ENCODE peak calls at places on chromosomes 5 and 9, in four cellular contexts. One of them, this sample, is unnamed.

GRCh38 chr5:9971301-9971700 is 278.4 kb downstream of the ATPSCKMT start:
- DNase-seq in K562: no peak
- DNase-seq in Panc1: no peak
- DNase-seq in SK-N-SH: no peak
- DNase-seq in this sample: no peak

GRCh38 chr9:107976767-107977166 is 487.2 kb upstream of the KLF4 start:
- DNase-seq in K562: no peak
- DNase-seq in Panc1: no peak
- DNase-seq in SK-N-SH: no peak
- DNase-seq in this sample: peak; percentile 69

GRCh38 chr5:103393131-103393754 is 134.7 kb downstream of the MACIR start:
- DNase-seq in K562: no peak
- DNase-seq in Panc1: no peak
- DNase-seq in SK-N-SH: no peak
- DNase-seq in this sample: no peak

GRCh38 chr9:89714316-89714715 is 109.5 kb downstream of the GADD45G start:
- DNase-seq in K562: no peak
- DNase-seq in Panc1: no peak
- DNase-seq in SK-N-SH: no peak
- DNase-seq in this sample: no peak

GRCh38 chr9:16074962-16075361 is 522.1 kb downstream of the CCDC171 start:
- DNase-seq in K562: no peak
- DNase-seq in Panc1: no peak
- DNase-seq in SK-N-SH: no peak
- DNase-seq in this sample: no peak

GRCh38 chr9:14941487-14941886 is 31.3 kb upstream of the FREM1 start:
- DNase-seq in K562: no peak
- DNase-seq in Panc1: no peak
- DNase-seq in SK-N-SH: no peak
- DNase-seq in this sample: no peak

GRCh38 chr9:125493384-125493783 is 213.6 kb downstream of the MAPKAP1 start:
- DNase-seq in K562: no peak
- DNase-seq in Panc1: no peak
- DNase-seq in SK-N-SH: no peak
- DNase-seq in this sample: no peak

GRCh38 chr9:113669523-113670115 is 206.1 kb downstream of the RGS3 start:
- DNase-seq in K562: no peak
- DNase-seq in Panc1: no peak
- DNase-seq in SK-N-SH: no peak
- DNase-seq in this sample: no peak

GRCh38 chr9:85522459-85523092 is 219.2 kb downstream of the AGTPBP1 start:
- DNase-seq in K562: no peak
- DNase-seq in Panc1: no peak
- DNase-seq in SK-N-SH: peak; percentile 68
- DNase-seq in this sample: peak; percentile 87

GRCh38 chr9:8963882-8964281 is 1164.3 kb upstream of the DMAC1 start:
- DNase-seq in K562: no peak
- DNase-seq in Panc1: no peak
- DNase-seq in SK-N-SH: no peak
- DNase-seq in this sample: no peak

GRCh38 chr5:103808464-103809106 is 246.0 kb upstream of the NUDT12 start:
- DNase-seq in K562: peak; percentile 36
- DNase-seq in Panc1: peak; percentile 46
- DNase-seq in SK-N-SH: peak; percentile 61
- DNase-seq in this sample: no peak

GRCh38 chr9:108151161-108151586 is 661.6 kb upstream of the KLF4 start:
- DNase-seq in K562: peak; percentile 24
- DNase-seq in Panc1: no peak
- DNase-seq in SK-N-SH: no peak
- DNase-seq in this sample: no peak

GRCh38 chr9:93505518-93506123 is 52.2 kb upstream of the FAM120AOS start:
- DNase-seq in K562: no peak
- DNase-seq in Panc1: no peak
- DNase-seq in SK-N-SH: no peak
- DNase-seq in this sample: no peak

GRCh38 chr9:21144620-21145019 is 3.0 kb upstream of the IFNW1 start:
- DNase-seq in K562: no peak
- DNase-seq in Panc1: no peak
- DNase-seq in SK-N-SH: no peak
- DNase-seq in this sample: no peak

GRCh38 chr5:154189256-154189818 is 1.2 kb upstream of the GALNT10 start:
- DNase-seq in K562: no peak
- DNase-seq in Panc1: no peak
- DNase-seq in SK-N-SH: peak; percentile 44
- DNase-seq in this sample: peak; percentile 88

GRCh38 chr5:58886315-58887207 is 303.7 kb downstream of the RAB3C start:
- DNase-seq in K562: peak; percentile 60
- DNase-seq in Panc1: peak; percentile 43
- DNase-seq in SK-N-SH: peak; percentile 72
- DNase-seq in this sample: peak; percentile 83

GRCh38 chr5:35861718-35862117 is 5.0 kb downstream of the IL7R start:
- DNase-seq in K562: no peak
- DNase-seq in Panc1: no peak
- DNase-seq in SK-N-SH: no peak
- DNase-seq in this sample: no peak

GRCh38 chr5:112918136-112918535 is 3.9 kb downstream of the REEP5 start:
- DNase-seq in K562: no peak
- DNase-seq in Panc1: no peak
- DNase-seq in SK-N-SH: no peak
- DNase-seq in this sample: no peak

GRCh38 chr5:112917453-112918005 is 4.5 kb downstream of the REEP5 start:
- DNase-seq in K562: peak; percentile 35
- DNase-seq in Panc1: no peak
- DNase-seq in SK-N-SH: peak; percentile 37
- DNase-seq in this sample: no peak

GRCh38 chr5:112915831-112916230 is 6.2 kb downstream of the REEP5 start:
- DNase-seq in K562: no peak
- DNase-seq in Panc1: no peak
- DNase-seq in SK-N-SH: no peak
- DNase-seq in this sample: no peak

GRCh38 chr5:112921031-112921832 is 795 bp downstream of the REEP5 start:
- DNase-seq in K562: peak; percentile 77
- DNase-seq in Panc1: no peak
- DNase-seq in SK-N-SH: peak; percentile 90
- DNase-seq in this sample: peak; percentile 94

DNA sequence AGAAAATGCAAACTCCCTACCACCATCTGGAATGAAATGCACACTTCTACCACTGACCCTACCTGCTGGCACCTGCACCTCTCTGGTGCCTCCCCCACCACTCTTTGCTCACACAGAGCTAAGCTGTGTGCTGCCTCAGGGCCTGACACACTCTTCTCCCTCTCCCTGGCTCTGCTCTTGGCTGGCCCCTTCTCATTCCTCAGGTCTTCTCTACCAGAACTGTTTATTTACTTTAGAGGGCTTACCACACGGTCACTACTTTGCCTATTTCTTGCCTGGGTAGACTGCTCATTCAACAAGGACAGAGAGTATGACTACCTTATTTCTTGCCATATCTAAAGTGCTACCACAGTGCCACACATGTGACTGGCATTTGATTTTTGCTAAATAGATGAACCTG is 3.3 kb downstream of the REEP5 start:
- DNase-seq in K562: no peak
- DNase-seq in Panc1: no peak
- DNase-seq in SK-N-SH: no peak
- DNase-seq in this sample: no peak
- H3K4me3 ChIP-seq in K562: no peak overlapping the region
- H3K4me3 ChIP-seq in Panc1: no peak overlapping the region
- H3K4me3 ChIP-seq in SK-N-SH: no peak overlapping the region
- H3K4me3 ChIP-seq in this sample: no peak overlapping the region

GRCh38 chr9:36470891-36471290 is 70.8 kb upstream of the RNF38 start:
- DNase-seq in K562: no peak
- DNase-seq in Panc1: no peak
- DNase-seq in SK-N-SH: no peak
- DNase-seq in this sample: peak; percentile 89
- TF ChIP-seq POLR2AphosphoS5 in K562: no peak
- TF ChIP-seq POLR2AphosphoS5 in Panc1: no peak
- TF ChIP-seq POLR2AphosphoS5 in SK-N-SH: no peak
- TF ChIP-seq POLR2AphosphoS5 in this sample: peak; percentile 65

GRCh38 chr9:967851-968641 is 8.4 kb upstream of the DMRT3 start:
- DNase-seq in K562: no peak
- DNase-seq in Panc1: no peak
- DNase-seq in SK-N-SH: no peak
- DNase-seq in this sample: no peak
- H3K27me3 ChIP-seq in K562: no peaks in the 10 kb centered on the region
- H3K27me3 ChIP-seq in Panc1: no peaks in the 10 kb centered on the region
- H3K27me3 ChIP-seq in SK-N-SH: peaks cover 76% of the 10 kb centered on the region
- H3K27me3 ChIP-seq in this sample: peaks cover 55% of the 10 kb centered on the region

GRCh38 chr5:139132515-139132914 is 65.7 kb downstream of the SIL1 start:
- DNase-seq in K562: no peak
- DNase-seq in Panc1: no peak
- DNase-seq in SK-N-SH: no peak
- DNase-seq in this sample: no peak

GRCh38 chr5:139133237-139133636 is 64.9 kb downstream of the SIL1 start:
- DNase-seq in K562: no peak
- DNase-seq in Panc1: no peak
- DNase-seq in SK-N-SH: no peak
- DNase-seq in this sample: no peak

GRCh38 chr5:139130217-139130616 is 68.0 kb downstream of the SIL1 start:
- DNase-seq in K562: no peak
- DNase-seq in Panc1: no peak
- DNase-seq in SK-N-SH: no peak
- DNase-seq in this sample: no peak

GRCh38 chr5:139131881-139132480 is 66.2 kb downstream of the SIL1 start:
- DNase-seq in K562: no peak
- DNase-seq in Panc1: no peak
- DNase-seq in SK-N-SH: no peak
- DNase-seq in this sample: no peak

DNA sequence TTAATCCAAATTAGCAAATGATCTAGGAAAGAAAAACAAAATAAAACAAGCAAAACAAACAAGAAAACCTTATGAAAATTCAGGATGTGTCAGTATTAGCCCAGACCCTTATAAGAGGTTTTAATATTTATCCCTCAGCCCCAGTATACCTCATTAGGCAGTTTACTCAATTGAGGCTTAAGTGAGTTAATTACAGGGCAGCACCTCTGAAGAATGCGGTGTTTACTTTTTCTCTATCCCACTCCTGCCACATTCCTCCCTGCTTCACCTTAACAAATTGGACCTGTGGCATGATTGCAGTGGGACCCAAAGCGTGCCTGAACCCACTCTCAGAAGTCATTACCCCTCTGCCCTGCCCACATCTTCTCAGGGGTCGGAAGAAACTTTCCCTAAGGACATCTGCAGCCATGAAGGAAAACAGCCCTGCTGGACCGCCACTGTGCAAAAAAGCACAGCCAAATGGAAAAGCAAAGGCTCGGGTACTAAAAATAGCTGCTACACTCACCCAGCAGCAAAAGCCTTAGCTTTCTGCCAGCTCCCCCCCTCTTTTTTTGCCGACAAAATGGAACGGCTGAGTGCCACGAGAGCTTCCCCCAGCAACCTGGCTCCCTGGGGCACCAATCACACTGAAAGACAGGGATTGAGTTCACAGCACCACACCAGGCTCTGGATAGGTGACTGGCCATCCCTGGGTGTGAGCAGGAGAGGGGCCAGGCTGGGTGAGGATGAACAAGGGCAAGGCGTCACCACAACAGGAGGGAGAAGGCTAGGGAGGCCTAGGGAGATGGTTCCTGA is 66.9 kb downstream of the SIL1 start:
- DNase-seq in K562: no peak
- DNase-seq in Panc1: no peak
- DNase-seq in SK-N-SH: no peak
- DNase-seq in this sample: no peak
- H3K4me3 ChIP-seq in K562: no peak overlapping the region
- H3K4me3 ChIP-seq in Panc1: no peak overlapping the region
- H3K4me3 ChIP-seq in SK-N-SH: no peak overlapping the region
- H3K4me3 ChIP-seq in this sample: no peak overlapping the region

GRCh38 chr9:101478444-101478843 is 42.9 kb upstream of the ALDOB start:
- DNase-seq in K562: no peak
- DNase-seq in Panc1: no peak
- DNase-seq in SK-N-SH: no peak
- DNase-seq in this sample: no peak

GRCh38 chr9:101479337-101480045 is 43.9 kb upstream of the ALDOB start:
- DNase-seq in K562: no peak
- DNase-seq in Panc1: no peak
- DNase-seq in SK-N-SH: no peak
- DNase-seq in this sample: no peak

GRCh38 chr9:101480386-101480785 is 44.8 kb upstream of the ALDOB start:
- DNase-seq in K562: no peak
- DNase-seq in Panc1: no peak
- DNase-seq in SK-N-SH: no peak
- DNase-seq in this sample: no peak

GRCh38 chr9:101477736-101478135 is 42.2 kb upstream of the ALDOB start:
- DNase-seq in K562: no peak
- DNase-seq in Panc1: no peak
- DNase-seq in SK-N-SH: no peak
- DNase-seq in this sample: no peak

DNA sequence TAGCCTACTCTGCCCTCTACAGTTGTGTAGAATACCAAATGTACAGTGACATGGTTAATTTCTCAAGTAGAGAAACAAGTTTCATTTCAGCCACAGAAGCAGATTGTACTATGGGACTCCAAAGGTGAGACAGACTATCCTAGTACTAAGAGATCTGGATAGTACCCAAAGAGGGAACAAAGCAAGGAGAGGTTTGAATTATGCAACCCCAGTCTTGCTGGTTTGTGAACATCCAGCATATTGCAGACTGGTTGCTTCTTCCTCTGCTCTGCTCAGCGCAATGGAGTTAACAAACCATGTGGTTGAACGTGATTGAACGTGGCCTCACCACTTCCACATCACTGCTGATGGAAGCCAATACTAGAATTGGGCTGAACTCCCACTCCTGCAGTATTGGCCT is 43.3 kb upstream of the ALDOB start:
- DNase-seq in K562: no peak
- DNase-seq in Panc1: no peak
- DNase-seq in SK-N-SH: no peak
- DNase-seq in this sample: no peak
- TF ChIP-seq POLR2AphosphoS5 in K562: no peak
- TF ChIP-seq POLR2AphosphoS5 in Panc1: no peak
- TF ChIP-seq POLR2AphosphoS5 in SK-N-SH: no peak
- TF ChIP-seq POLR2AphosphoS5 in this sample: no peak

This sample was measured in spleen.